ENCODE peak calls at places on chromosome 6, in six cellular contexts. U is iPS DF 6.9; D is ovary; C is naive thymus-derived CD4-positive, alpha-beta T cell; Y is brain microvascular endothelial cell; N is epithelial cell of esophagus. R is an unnamed sample.

GRCh38 chr6:75210885-75211739 is 5.3 kb upstream of the COL12A1 start:
- DNase-seq in Y (peak; percentile 68), N (peak; percentile 77), U (no peak), C (peak; percentile 61), D (peak; percentile 28), R (peak; percentile 57)

GRCh38 chr6:217048-217659 is 75.1 kb upstream of the DUSP22 start:
- DNase-seq in C (peak; percentile 14), N (no peak), U (peak; percentile 48), D (no peak), Y (no peak), R (no peak)

GRCh38 chr6:14622135-14622534 is 504.6 kb downstream of the CD83 start:
- DNase-seq in N (no peak), D (no peak), C (peak; percentile 21), Y (no peak), U (no peak), R (peak; percentile 77)

GRCh38 chr6:41294463-41294862 is 8.0 kb upstream of the TREM1 start:
- DNase-seq in N (no peak), U (no peak), Y (no peak), D (no peak), C (no peak), R (no peak)

GRCh38 chr6:44049989-44050871 is 77.0 kb downstream of the MRPL14 start:
- DNase-seq in N (no peak), D (no peak), Y (no peak), U (no peak), C (no peak), R (no peak)

GRCh38 chr6:147361582-147361981 is 146.9 kb upstream of the SAMD5 start:
- DNase-seq in D (no peak), U (no peak), Y (no peak), C (no peak), N (no peak), R (no peak)

GRCh38 chr6:12962995-12963394 is 246.4 kb downstream of the PHACTR1 start:
- DNase-seq in Y (no peak), N (peak; percentile 3), C (no peak), D (no peak), U (no peak), R (no peak)

GRCh38 chr6:160974304-160974771 is 17.2 kb upstream of the MAP3K4 start:
- DNase-seq in D (peak; percentile 80), Y (peak; percentile 80), U (no peak), C (no peak), N (peak; percentile 91), R (no peak)

GRCh38 chr6:78530208-78530607 is 337.1 kb upstream of the IRAK1BP1 start:
- DNase-seq in U (no peak), C (no peak), Y (no peak), N (peak; percentile 9), D (no peak), R (no peak)

GRCh38 chr6:72588155-72588554 is 33.7 kb upstream of the KCNQ5 start:
- DNase-seq in U (no peak), N (no peak), Y (no peak), C (no peak), D (no peak), R (no peak)

DNA sequence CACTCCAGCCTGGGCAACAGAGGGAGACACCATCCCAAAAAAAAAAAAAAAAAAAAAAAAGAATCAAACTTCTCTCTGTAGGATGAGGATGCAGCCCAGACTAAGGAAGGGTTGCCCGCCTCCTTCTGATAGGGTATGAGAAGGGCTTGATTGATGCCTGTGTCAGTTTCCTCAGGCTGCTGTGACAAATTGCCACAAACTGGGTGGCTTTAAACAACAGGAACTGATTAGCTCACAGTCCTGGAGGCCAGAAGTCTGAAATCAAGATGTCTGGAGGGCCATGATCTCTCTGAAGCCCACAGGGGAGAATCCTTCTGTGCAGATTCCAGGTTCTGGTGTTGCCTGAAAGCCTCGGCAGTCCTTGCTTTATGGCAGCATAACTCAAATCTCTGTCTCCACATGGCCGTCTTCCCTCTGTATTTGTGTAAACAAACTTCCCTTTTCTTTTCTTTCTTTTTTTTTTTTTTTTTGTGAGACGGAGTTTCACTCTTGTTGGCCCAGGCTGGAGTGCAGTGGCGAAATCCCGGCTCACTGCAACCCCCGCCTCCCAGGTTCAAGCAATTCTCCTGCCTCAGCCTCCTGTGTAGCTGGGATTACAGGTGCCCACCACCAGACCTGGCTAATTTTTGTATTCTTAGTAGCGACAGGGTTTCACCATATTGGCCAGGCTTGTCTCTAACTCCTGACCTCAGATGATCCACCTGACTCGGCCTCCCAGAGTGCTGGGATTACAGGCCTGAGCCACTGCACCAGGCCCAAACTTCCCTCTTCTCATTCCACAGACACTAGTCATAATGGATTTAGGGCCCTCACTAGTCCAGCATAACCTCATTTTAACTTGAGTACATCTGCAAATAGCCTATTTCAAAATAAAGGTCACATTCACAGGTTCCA is 11.2 kb upstream of the CDK19 start:
- DNase-seq in Y (no peak), C (no peak), U (no peak), N (peak; percentile 49), D (no peak), R (no peak)
- H3K4me3 ChIP-seq in Y (no peak overlapping the region), C (no peak overlapping the region), U (no peak overlapping the region), N (no peak overlapping the region), D (no peak overlapping the region), R (no peak overlapping the region)

DNA sequence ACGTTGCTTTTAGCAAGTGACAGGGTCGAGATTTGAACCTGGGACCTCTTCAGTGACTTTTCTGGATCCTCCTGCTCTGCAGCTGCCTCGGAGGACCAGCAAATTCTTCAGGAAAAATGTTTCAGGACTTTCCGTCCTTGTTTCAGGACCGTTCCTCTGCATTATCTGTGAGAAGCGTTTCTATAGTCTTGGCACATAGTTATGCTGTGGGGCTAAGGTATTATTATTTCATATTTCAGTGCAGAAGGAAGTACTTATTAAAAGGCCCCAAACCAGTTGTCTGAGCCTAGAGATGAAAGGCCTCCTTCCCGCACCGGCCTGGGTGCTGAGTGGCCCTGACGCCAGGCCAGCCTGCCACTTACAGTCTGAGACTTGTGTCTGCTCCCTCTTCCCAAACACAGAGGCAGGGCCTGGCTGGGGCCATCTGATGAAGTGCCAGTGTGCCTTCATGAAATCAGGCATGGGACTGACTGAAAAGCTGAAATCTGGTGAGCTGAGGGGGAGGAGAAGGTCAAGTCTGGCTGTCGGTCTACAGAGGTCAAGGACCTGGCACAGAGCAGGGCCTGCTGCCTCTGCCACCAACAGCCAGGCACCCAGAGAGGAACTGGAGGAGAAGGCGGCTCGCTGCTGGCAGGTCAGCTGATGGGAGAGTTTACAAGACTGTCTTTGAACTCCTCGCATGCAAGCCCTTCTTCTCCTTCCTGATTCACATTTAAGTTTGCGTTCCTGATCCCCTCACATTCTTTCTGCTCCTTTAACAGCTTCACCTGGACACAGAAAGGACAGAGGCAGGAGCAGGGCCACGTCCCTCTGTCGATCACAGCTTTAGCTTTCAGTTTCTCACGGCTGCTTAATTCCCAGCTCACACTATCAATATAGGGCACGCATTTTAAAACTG is 8.9 kb upstream of the QKI start:
- DNase-seq in Y (no peak), U (no peak), D (peak; percentile 45), N (no peak), C (peak; percentile 23), R (no peak)
- H3K4me3 ChIP-seq in Y (peak overlapping the region; percentile 29), U (no peak overlapping the region), D (peak overlapping the region; percentile 29), N (peak overlapping the region; percentile 13), C (peak overlapping the region; percentile 52), R (no peak overlapping the region)

GRCh38 chr6:111427341-111428116 is 55.5 kb downstream of the REV3L start:
- DNase-seq in U (no peak), Y (peak; percentile 85), N (peak; percentile 82), D (no peak), C (peak; percentile 13), R (peak; percentile 33)
- H3K4me3 ChIP-seq in U (no peak overlapping the region), Y (peak overlapping the region; percentile 25), N (no peak overlapping the region), D (no peak overlapping the region), C (no peak overlapping the region), R (peak overlapping the region; percentile 19)

GRCh38 chr6:17057322-17057721 is 44.5 kb upstream of the STMND1 start:
- DNase-seq in D (no peak), U (no peak), Y (no peak), C (no peak), N (peak; percentile 85), R (no peak)

GRCh38 chr6:17061097-17061496 is 40.8 kb upstream of the STMND1 start:
- DNase-seq in N (no peak), Y (no peak), U (no peak), D (no peak), C (no peak), R (no peak)

GRCh38 chr6:17059820-17060219 is 42.0 kb upstream of the STMND1 start:
- DNase-seq in D (no peak), C (no peak), U (no peak), Y (no peak), N (peak; percentile 92), R (no peak)

GRCh38 chr6:17058550-17058949 is 43.3 kb upstream of the STMND1 start:
- DNase-seq in U (no peak), Y (no peak), C (no peak), D (no peak), N (no peak), R (no peak)

GRCh38 chr6:17059022-17059421 is 42.8 kb upstream of the STMND1 start:
- DNase-seq in C (no peak), D (no peak), Y (no peak), U (no peak), N (no peak), R (no peak)
- H3K4me3 ChIP-seq in C (no peak overlapping the region), D (no peak overlapping the region), Y (no peak overlapping the region), U (no peak overlapping the region), N (no peak overlapping the region), R (no peak overlapping the region)

GRCh38 chr6:98833101-98834059 is 994 bp upstream of the POU3F2 start:
- DNase-seq in U (no peak), N (peak; percentile 33), C (no peak), D (peak; percentile 47), Y (no peak), R (peak; percentile 38)
- H3K4me3 ChIP-seq in U (peak overlapping the region; percentile 28), N (peak overlapping the region; percentile 31), C (peak overlapping the region; percentile 66), D (peak overlapping the region; percentile 58), Y (peak overlapping the region; percentile 53), R (peak overlapping the region; percentile 61)

DNA sequence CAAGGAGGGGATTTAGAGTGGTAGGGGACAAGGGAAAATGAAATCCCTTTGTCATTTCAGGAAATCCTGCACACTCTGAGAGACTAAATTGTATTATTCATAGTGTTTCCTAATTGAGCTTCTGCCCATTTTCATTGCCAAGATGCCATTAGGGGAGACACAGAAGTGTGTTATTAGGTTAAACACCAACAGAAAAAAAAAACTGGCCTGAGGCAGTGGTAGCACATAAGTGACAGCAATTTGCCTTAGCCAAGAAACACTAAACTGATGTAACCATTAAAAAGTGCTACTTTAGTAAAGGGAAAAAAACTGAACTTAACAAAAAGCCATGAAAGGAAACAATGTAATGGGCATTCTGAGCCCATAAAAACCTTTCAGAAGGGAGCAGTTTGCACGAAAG is 270.5 kb upstream of the PLN start:
- DNase-seq in Y (no peak), N (no peak), C (no peak), U (no peak), D (no peak), R (no peak)
- H3K4me3 ChIP-seq in Y (no peak overlapping the region), N (no peak overlapping the region), C (no peak overlapping the region), U (no peak overlapping the region), D (no peak overlapping the region), R (no peak overlapping the region)

GRCh38 chr6:4828187-4828698 is 52.0 kb downstream of the CDYL start:
- DNase-seq in C (no peak), N (no peak), U (no peak), Y (no peak), D (no peak), R (no peak)
- H3K4me3 ChIP-seq in C (no peak overlapping the region), N (no peak overlapping the region), U (no peak overlapping the region), Y (no peak overlapping the region), D (no peak overlapping the region), R (no peak overlapping the region)

GRCh38 chr6:6943411-6943810 is 164.3 kb upstream of the RREB1 start:
- DNase-seq in D (no peak), Y (no peak), C (no peak), N (no peak), U (no peak), R (no peak)
- H3K4me3 ChIP-seq in D (no peak overlapping the region), Y (no peak overlapping the region), C (no peak overlapping the region), N (no peak overlapping the region), U (no peak overlapping the region), R (no peak overlapping the region)